ENCODE peak calls at places on chromosomes 11 and 22, in ten cellular contexts. U is NCI-H2029 treated with DMSO at 0.1 percent for 48 hours, I is hypothalamus, K is nephron progenitor cell, B is OCI-LY7, Z is Kasumi-1, Q is AG09309, X is dorsolateral prefrontal cortex, G is right atrium auricular region, C is brain microvascular endothelial cell. V is an unnamed sample.

GRCh38 chr11:75503531-75504099 is 22.1 kb downstream of the GDPD5 start:
- DNase-seq in Z (no peak), X (no peak), I (no peak), U (no peak), C (no peak), Q (no peak), B (peak), G (no peak), K (no peak), V (no peak)

GRCh38 chr22:41048791-41049717 is 43.3 kb upstream of the EP300 start:
- DNase-seq in K (peak), Z (no peak), X (no peak), Q (peak), B (no peak), U (no peak), G (peak), I (peak), C (peak), V (no peak)

GRCh38 chr11:115613986-115614625 is 109.9 kb upstream of the CADM1 start:
- DNase-seq in I (no peak), B (no peak), Z (no peak), G (no peak), C (peak), X (no peak), K (no peak), Q (peak), U (no peak), V (no peak)

GRCh38 chr11:118672865-118673264 is 6.6 kb downstream of the TREH start:
- DNase-seq in K (no peak), Q (no peak), Z (peak), I (no peak), X (no peak), C (no peak), B (no peak), U (no peak), G (no peak), V (no peak)

GRCh38 chr11:59755701-59756495 is 722 bp downstream of the STX3 start:
- DNase-seq in G (peak), X (peak), Q (peak), C (peak), B (no peak), I (peak), U (no peak), Z (peak), K (peak), V (no peak)

GRCh38 chr11:57479925-57480324 is 19.6 kb downstream of the RTN4RL2 start:
- DNase-seq in C (no peak), G (no peak), U (no peak), B (no peak), Z (no peak), I (no peak), Q (no peak), X (no peak), K (no peak), V (no peak)

GRCh38 chr11:126329644-126330200 is 25.8 kb upstream of the ST3GAL4 start:
- DNase-seq in Q (no peak), X (no peak), Z (no peak), G (no peak), C (no peak), I (no peak), B (no peak), U (no peak), K (no peak), V (no peak)

GRCh38 chr22:41539146-41540005 is 4.9 kb downstream of the POLR3H start:
- DNase-seq in C (no peak), Z (no peak), G (no peak), I (no peak), U (no peak), K (no peak), B (no peak), Q (no peak), X (no peak), V (no peak)

GRCh38 chr22:46123694-46124382 is 26.5 kb upstream of the PPARA start:
- DNase-seq in C (no peak), Q (no peak), B (no peak), Z (no peak), X (no peak), G (no peak), U (no peak), K (no peak), I (no peak), V (no peak)

GRCh38 chr11:62902932-62903331 is 18.2 kb downstream of the CHRM1 start:
- DNase-seq in I (no peak), B (no peak), U (no peak), Q (no peak), X (no peak), G (no peak), Z (no peak), C (no peak), K (no peak), V (no peak)

V was measured in NCI-H187 treated with DMSO at 0.1 percent for 48 hours.